ENCODE peak calls at places on chromosomes 2 and 18, in six cellular contexts. T is endothelial cell of umbilical vein, H is cardiac muscle cell, N is fibroblast of lung, W is IMR-90, R is GM23338. O is an unnamed sample. For H3K4me1, the result is how much of the 10 kb centered on the place peaks cover.

GRCh38 chr2:100242891-100243670 is 79.2 kb downstream of the LONRF2 start:
- DNase-seq in R (peak), N (peak), H (peak), W (peak), T (peak), O (peak)

GRCh38 chr2:120820885-120821279 is 85.2 kb downstream of the GLI2 start:
- DNase-seq in N (peak), H (no peak), T (no peak), R (no peak), W (peak), O (peak)

GRCh38 chr2:165251361-165251760 is 12.1 kb downstream of the SCN2A start:
- DNase-seq in W (no peak), N (no peak), T (no peak), H (no peak), R (no peak), O (no peak)

GRCh38 chr2:110115291-110116032 is at the start of gene MALL:
- DNase-seq in H (peak), N (peak), R (peak), W (no peak), T (peak), O (peak)

GRCh38 chr2:158321264-158321663 is 135.3 kb downstream of the CCDC148 start:
- DNase-seq in H (peak), T (peak), N (peak), W (peak), R (no peak), O (no peak)

GRCh38 chr2:42859006-42859552 is 66.7 kb upstream of the HAAO start:
- DNase-seq in R (peak), W (peak), N (peak), T (peak), H (peak), O (peak)

GRCh38 chr18:38545071-38545470 is 979.5 kb upstream of the CELF4 start:
- DNase-seq in T (no peak), H (peak), N (peak), R (peak), W (no peak), O (peak)

GRCh38 chr18:35123811-35124210 is 82.6 kb downstream of the MAPRE2 start:
- DNase-seq in R (no peak), W (no peak), H (no peak), T (no peak), N (no peak), O (no peak)

GRCh38 chr18:52326001-52326400 is 14.0 kb upstream of the DCC start:
- DNase-seq in H (peak), T (no peak), R (no peak), N (peak), W (peak), O (no peak)

GRCh38 chr2:60678551-60678950 is 77.5 kb upstream of the PAPOLG start:
- DNase-seq in H (no peak), N (no peak), T (no peak), W (no peak), R (no peak), O (no peak)

GRCh38 chr2:84830095-84830494 is 50.8 kb downstream of the TRABD2A start:
- DNase-seq in W (no peak), T (no peak), N (no peak), H (no peak), R (peak), O (no peak)

GRCh38 chr2:15913146-15913545 is 27.2 kb upstream of the MYCN start:
- DNase-seq in R (no peak), W (no peak), N (no peak), H (no peak), T (no peak), O (no peak)

GRCh38 chr2:203061346-203061745 is 46.7 kb downstream of the NBEAL1 start:
- DNase-seq in H (no peak), R (peak), W (peak), N (peak), T (no peak), O (peak)

GRCh38 chr2:191158179-191158578 is 7.4 kb upstream of the STAT4 start:
- DNase-seq in R (no peak), W (no peak), H (no peak), N (no peak), T (no peak), O (no peak)

GRCh38 chr2:113896791-113897190 is 6.9 kb downstream of the ACTR3 start:
- DNase-seq in N (no peak), T (peak), H (no peak), R (no peak), W (peak), O (no peak)

GRCh38 chr18:63779386-63779785 is 4.2 kb downstream of the SERPINB7 start:
- DNase-seq in R (no peak), N (no peak), H (no peak), T (no peak), W (no peak), O (no peak)

GRCh38 chr2:228549390-228550007 is 368.0 kb upstream of the SPHKAP start:
- DNase-seq in N (no peak), R (no peak), W (no peak), H (no peak), T (no peak), O (no peak)

GRCh38 chr2:67790622-67791021 is 272.2 kb downstream of the C1D start:
- DNase-seq in W (peak), R (no peak), H (no peak), T (peak), N (peak), O (no peak)

GRCh38 chr2:64837925-64838641 is 151.1 kb upstream of the SLC1A4 start:
- DNase-seq in T (no peak), R (no peak), H (no peak), W (no peak), N (no peak), O (no peak)

GRCh38 chr2:33334083-33334482 is 142.4 kb upstream of the RASGRP3 start:
- DNase-seq in N (no peak), H (no peak), W (no peak), R (no peak), T (no peak), O (no peak)

GRCh38 chr18:34153711-34154110 is 71.0 kb downstream of the NOL4 start:
- DNase-seq in W (peak), N (peak), T (peak), R (no peak), H (no peak), O (no peak)

GRCh38 chr2:9326975-9327374 is 96.4 kb downstream of the ITGB1BP1 start:
- DNase-seq in N (peak), R (peak), W (peak), T (peak), H (no peak), O (no peak)

GRCh38 chr2:119491776-119492525 is 32.3 kb downstream of the SCTR start:
- DNase-seq in H (peak), W (peak), T (peak), R (peak), N (peak), O (peak)

GRCh38 chr2:98876741-98877140 is 59.3 kb downstream of the CRACDL start:
- DNase-seq in N (no peak), T (no peak), W (no peak), H (no peak), R (no peak), O (no peak)

GRCh38 chr18:56312554-56312953 is 325.8 kb downstream of the TXNL1 start:
- DNase-seq in N (no peak), H (no peak), W (peak), R (no peak), T (no peak), O (no peak)

GRCh38 chr2:26521054-26521912 is 43.4 kb upstream of the OTOF start:
- DNase-seq in T (no peak), H (peak), R (peak), W (no peak), N (no peak), O (peak)

GRCh38 chr2:120607996-120608395 is 127.7 kb upstream of the GLI2 start:
- DNase-seq in R (no peak), H (no peak), W (no peak), N (no peak), T (no peak), O (no peak)

GRCh38 chr2:183229386-183229785 is 105.1 kb downstream of the NUP35 start:
- DNase-seq in N (no peak), T (no peak), R (no peak), H (no peak), W (peak), O (no peak)

GRCh38 chr2:11022874-11023273 is 111.1 kb downstream of the KCNF1 start:
- DNase-seq in H (no peak), W (no peak), R (no peak), T (no peak), N (no peak), O (no peak)

GRCh38 chr2:141021109-141021508 is 1109.7 kb downstream of the LRP1B start:
- DNase-seq in T (peak), N (peak), H (no peak), W (peak), R (no peak), O (no peak)

GRCh38 chr2:196336715-196337617 is 165.6 kb upstream of the STK17B start:
- DNase-seq in N (peak), R (peak), T (peak), W (peak), H (peak), O (peak)

GRCh38 chr2:200077210-200077650 is 121.8 kb downstream of the MAIP1 start:
- DNase-seq in W (peak), T (no peak), R (no peak), N (peak), H (no peak), O (peak)

GRCh38 chr2:73827018-73827417 is 1.7 kb upstream of the STAMBP start:
- DNase-seq in W (peak), H (peak), T (peak), R (peak), N (peak), O (peak)

GRCh38 chr18:70142021-70142420 is 63.5 kb downstream of the RTTN start:
- DNase-seq in W (no peak), R (no peak), H (no peak), T (no peak), N (no peak), O (no peak)

GRCh38 chr2:230068658-230069080 is at the start of gene SLC16A14:
- DNase-seq in H (peak), W (peak), R (peak), N (peak), T (peak), O (peak)

GRCh38 chr18:67243799-67244587 is 272.5 kb downstream of the DSEL start:
- DNase-seq in R (no peak), W (peak), N (no peak), H (no peak), T (peak), O (no peak)

GRCh38 chr2:118112771-118113334 is 24.6 kb downstream of the INSIG2 start:
- DNase-seq in W (peak), N (peak), T (peak), H (no peak), R (no peak), O (no peak)

GRCh38 chr2:238864207-238865014 is 16.5 kb downstream of the TWIST2 start:
- DNase-seq in W (peak), R (peak), N (peak), T (peak), H (no peak), O (peak)

GRCh38 chr2:102103992-102104871 is 38.3 kb upstream of the IL1R1 start:
- DNase-seq in T (peak), W (peak), N (peak), H (no peak), R (no peak), O (peak)

GRCh38 chr2:102101844-102102635 is 40.5 kb upstream of the IL1R1 start:
- DNase-seq in N (no peak), T (no peak), R (no peak), W (no peak), H (no peak), O (no peak)

GRCh38 chr2:102100371-102101096 is 42.0 kb upstream of the IL1R1 start:
- DNase-seq in H (no peak), N (peak), W (peak), T (no peak), R (no peak), O (peak)

GRCh38 chr2:102101097-102101843 is 41.3 kb upstream of the IL1R1 start:
- DNase-seq in W (no peak), H (no peak), N (no peak), T (no peak), R (no peak), O (no peak)

DNA sequence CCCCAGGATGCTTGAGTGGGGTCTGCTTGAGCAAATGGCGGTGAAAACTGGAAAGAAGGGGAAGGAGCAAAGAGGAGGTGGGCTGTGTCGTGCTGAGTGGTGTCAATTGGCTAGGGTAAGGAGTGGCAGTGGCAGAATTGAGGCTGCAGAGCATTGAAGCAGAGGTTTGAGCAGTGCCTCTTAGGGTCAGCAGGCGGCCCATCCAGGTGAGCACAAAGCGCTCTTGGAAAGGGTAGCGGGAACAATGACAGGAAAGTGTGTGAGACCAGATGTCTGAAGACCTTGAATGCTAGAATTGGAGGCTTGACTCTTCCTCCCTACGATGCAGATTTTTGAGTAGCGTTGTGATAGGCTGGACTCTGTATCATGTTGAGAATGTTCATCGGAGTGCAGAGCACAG is 39.3 kb upstream of the IL1R1 start:
- DNase-seq in R (peak), H (no peak), N (no peak), T (no peak), W (no peak), O (no peak)
- H3K4me1 ChIP-seq in R (under half), H (under half), N (under half), T (under half), W (under half), O (under half)

DNA sequence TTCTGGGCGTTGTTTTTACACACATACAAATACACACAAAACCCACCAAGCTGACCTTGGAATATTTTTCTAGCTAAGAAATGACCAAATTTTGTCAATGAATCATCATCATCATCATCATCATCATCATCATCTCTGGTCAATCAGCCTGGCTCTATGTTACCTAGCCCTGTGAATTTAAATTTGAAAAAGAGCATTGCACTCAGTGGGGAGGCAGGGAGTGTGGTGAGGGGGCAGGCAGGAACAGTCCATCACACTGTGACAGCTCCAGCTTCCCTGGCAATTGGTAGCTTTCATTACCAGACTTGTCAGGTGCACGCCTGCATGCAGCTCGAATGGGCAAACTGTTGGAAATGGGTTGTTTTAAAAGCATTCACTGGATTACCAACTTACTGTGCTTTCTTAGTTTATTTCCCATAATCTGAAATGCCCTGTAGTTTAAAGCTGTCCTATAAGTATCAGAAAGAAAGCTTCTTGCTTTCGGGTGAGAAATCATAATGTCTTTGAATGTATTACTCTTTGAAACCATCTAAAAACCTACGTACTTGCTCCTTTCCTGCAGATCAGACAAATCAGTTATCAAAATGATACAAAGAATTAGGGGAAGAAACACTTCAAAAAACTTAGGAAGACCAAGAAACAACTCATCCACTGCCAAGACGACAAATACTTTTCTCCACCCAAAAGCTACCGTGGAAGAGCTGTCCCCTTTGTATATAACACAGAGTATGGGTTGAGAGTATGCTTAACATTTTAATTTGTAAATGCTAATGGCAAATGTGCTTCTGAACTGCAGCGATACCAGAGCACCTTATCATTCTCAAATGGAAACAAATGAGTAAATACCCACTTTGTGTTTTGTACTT is 6.7 kb upstream of the POU3F3 start:
- DNase-seq in N (no peak), R (peak), W (no peak), H (no peak), T (no peak), O (no peak)
- H3K4me1 ChIP-seq in N (under half), R (half or more), W (under half), H (under half), T (under half), O (under half)

GRCh38 chr2:48448274-48449061 is 81.5 kb upstream of the STON1 start:
- DNase-seq in H (no peak), W (peak), R (no peak), T (no peak), N (peak), O (no peak)

GRCh38 chr2:48450256-48450655 is 79.7 kb upstream of the STON1 start:
- DNase-seq in R (no peak), N (no peak), T (no peak), W (no peak), H (no peak), O (no peak)

GRCh38 chr2:48444404-48444803 is 85.5 kb upstream of the STON1 start:
- DNase-seq in H (no peak), T (no peak), N (no peak), R (no peak), W (no peak), O (no peak)

GRCh38 chr2:48442610-48443360 is 87.2 kb upstream of the STON1 start:
- DNase-seq in N (no peak), T (no peak), W (no peak), R (no peak), H (no peak), O (no peak)

GRCh38 chr2:48445091-48445725 is 84.7 kb upstream of the STON1 start:
- DNase-seq in R (no peak), N (no peak), W (no peak), T (no peak), H (no peak), O (peak)
- H3K4me1 ChIP-seq in R (under half), N (under half), W (under half), T (under half), H (under half), O (under half)

GRCh38 chr2:237673130-237673921 is 45.9 kb downstream of the LRRFIP1 start:
- DNase-seq in T (peak), W (peak), R (peak), H (peak), N (peak), O (peak)
- H3K4me1 ChIP-seq in T (half or more), W (under half), R (under half), H (under half), N (under half), O (under half)

DNA sequence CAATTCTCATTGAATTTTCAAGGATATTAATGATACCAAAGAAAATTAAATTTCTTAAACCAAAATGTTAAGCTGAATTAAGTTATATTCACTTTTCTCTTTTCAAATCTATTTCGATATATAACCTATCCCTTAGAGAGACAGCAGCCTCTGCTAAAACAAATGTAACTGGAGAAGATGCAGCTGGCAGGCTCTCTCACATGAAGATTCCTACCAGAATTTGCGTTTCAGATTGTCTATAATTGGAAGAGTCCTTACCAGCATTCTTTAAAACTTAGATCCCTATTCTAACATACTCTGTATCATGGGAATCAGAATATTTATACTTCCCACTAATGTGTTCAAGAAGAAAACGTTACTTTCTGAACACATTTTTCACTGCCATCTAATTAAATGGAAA is 1.6 kb downstream of the PTPN2 start:
- DNase-seq in R (no peak), N (peak), W (peak), T (no peak), H (no peak), O (no peak)
- H3K4me1 ChIP-seq in R (under half), N (under half), W (under half), T (under half), H (under half), O (under half)

O was measured in hepatocyte.